ENCODE peak calls at places on chromosomes 3 and 15, in nine cellular contexts. V is H9, U is RWPE1, R is transverse colon, N is dorsolateral prefrontal cortex, S is heart left ventricle, E is prostate gland, P is left lung, F is mammary epithelial cell. O is an unnamed sample.

GRCh38 chr3:194046995-194047681 is 88.8 kb upstream of the HES1 start:
- DNase-seq in V (no peak), U (no peak), R (peak; percentile 66), N (no peak), S (peak; percentile 81), E (peak; percentile 54), P (no peak), F (no peak), O (peak; percentile 80)

GRCh38 chr3:10291139-10291500 is 1.6 kb downstream of the GHRL start:
- DNase-seq in V (no peak), U (no peak), R (no peak), N (no peak), S (no peak), E (no peak), P (no peak), F (no peak), O (no peak)

GRCh38 chr3:127039719-127040118 is 56.8 kb downstream of the PLXNA1 start:
- DNase-seq in V (no peak), U (no peak), R (no peak), N (no peak), S (no peak), E (no peak), P (peak; percentile 65), F (no peak), O (peak; percentile 35)

GRCh38 chr3:20930034-20930433 is 744.0 kb upstream of the SGO1 start:
- DNase-seq in V (peak; percentile 34), U (peak; percentile 0), R (no peak), N (no peak), S (no peak), E (no peak), P (no peak), F (peak; percentile 23), O (no peak)

GRCh38 chr3:146566138-146566537 is 21.7 kb upstream of the PLSCR1 start:
- DNase-seq in V (no peak), U (no peak), R (no peak), N (no peak), S (no peak), E (no peak), P (no peak), F (peak; percentile 54), O (no peak)

GRCh38 chr3:117736851-117737250 is 1027.3 kb downstream of the TUSC7 start:
- DNase-seq in V (no peak), U (peak; percentile 46), R (no peak), N (no peak), S (no peak), E (no peak), P (no peak), F (no peak), O (no peak)

GRCh38 chr3:194606163-194606562 is 27.1 kb downstream of the TMEM44 start:
- DNase-seq in V (no peak), U (no peak), R (no peak), N (no peak), S (no peak), E (no peak), P (no peak), F (no peak), O (no peak)

GRCh38 chr3:48301814-48302194 is 31.7 kb downstream of the SPINK8 start:
- DNase-seq in V (no peak), U (peak; percentile 63), R (peak; percentile 64), N (no peak), S (peak; percentile 23), E (peak; percentile 17), P (no peak), F (peak; percentile 32), O (no peak)

GRCh38 chr3:142844339-142844977 is 44.4 kb downstream of the PCOLCE2 start:
- DNase-seq in V (no peak), U (peak; percentile 62), R (no peak), N (no peak), S (no peak), E (no peak), P (no peak), F (peak; percentile 67), O (no peak)

GRCh38 chr3:23653647-23654525 is 151.9 kb upstream of the UBE2E1 start:
- DNase-seq in V (no peak), U (no peak), R (no peak), N (no peak), S (no peak), E (no peak), P (no peak), F (no peak), O (no peak)

GRCh38 chr15:66803182-66803729 is 101.2 kb downstream of the SMAD6 start:
- DNase-seq in V (peak; percentile 88), U (peak; percentile 96), R (peak; percentile 89), N (no peak), S (peak; percentile 92), E (peak; percentile 69), P (peak; percentile 94), F (peak; percentile 87), O (peak; percentile 90)

GRCh38 chr15:57732526-57733331 is 26.2 kb downstream of the POLR2M start:
- DNase-seq in V (peak; percentile 60), U (peak; percentile 47), R (peak; percentile 62), N (peak; percentile 37), S (peak; percentile 35), E (peak; percentile 31), P (no peak), F (peak; percentile 45), O (peak; percentile 82)

GRCh38 chr3:174355505-174355904 is 503.6 kb upstream of the NAALADL2 start:
- DNase-seq in V (no peak), U (no peak), R (no peak), N (no peak), S (no peak), E (no peak), P (no peak), F (peak; percentile 21), O (no peak)

GRCh38 chr15:69971771-69972170 is 125.9 kb downstream of the TLE3 start:
- DNase-seq in V (no peak), U (no peak), R (no peak), N (no peak), S (no peak), E (no peak), P (no peak), F (no peak), O (no peak)

GRCh38 chr3:151841801-151842200 is 27.9 kb downstream of the AADAC start:
- DNase-seq in V (no peak), U (no peak), R (no peak), N (no peak), S (no peak), E (no peak), P (no peak), F (no peak), O (no peak)

DNA sequence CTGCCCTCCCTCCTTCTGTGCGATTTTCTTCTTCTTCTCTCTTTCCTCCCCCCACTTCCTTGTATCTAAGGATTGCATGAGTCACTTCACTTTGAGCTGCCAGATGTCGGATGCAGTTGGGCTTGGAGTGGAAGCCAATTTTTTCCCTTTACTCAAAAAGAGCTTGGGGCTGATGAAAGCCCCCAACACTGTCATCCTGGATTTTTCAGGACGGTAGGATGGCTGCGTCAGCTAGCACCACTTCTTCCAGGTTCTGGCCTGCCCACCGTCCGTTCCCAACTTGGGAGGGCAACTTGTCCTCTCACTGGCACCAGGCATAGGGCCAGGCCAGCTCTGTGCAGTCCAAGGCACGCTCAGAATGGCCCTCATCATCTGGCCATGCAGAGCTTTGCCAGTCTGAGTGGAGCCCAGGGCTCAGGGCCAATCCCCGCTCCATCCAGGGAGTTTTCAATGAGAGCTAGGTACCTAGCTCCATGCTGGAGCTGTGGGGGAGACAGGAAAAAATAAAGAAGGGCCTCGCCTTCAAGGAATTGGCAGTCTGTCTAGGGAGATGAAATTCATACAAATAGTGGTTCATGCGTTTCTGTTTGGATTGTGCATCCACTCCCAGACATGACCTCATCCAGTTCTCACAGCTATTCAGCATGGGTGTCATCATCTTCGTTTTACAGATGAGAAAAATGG is 47.7 kb upstream of the INSYN1 start:
- DNase-seq in V (no peak), U (peak; percentile 80), R (no peak), N (peak; percentile 31), S (peak; percentile 91), E (peak; percentile 30), P (no peak), F (peak; percentile 43), O (no peak)
- H3K27ac ChIP-seq in V (no peak overlapping the region), U (peak overlapping the region; percentile 95), R (peak overlapping the region; percentile 14), N (peak overlapping the region; percentile 36), S (peak overlapping the region; percentile 85), E (peak overlapping the region; percentile 57), P (peak overlapping the region; percentile 77), F (no peak overlapping the region), O (no peak overlapping the region)

DNA sequence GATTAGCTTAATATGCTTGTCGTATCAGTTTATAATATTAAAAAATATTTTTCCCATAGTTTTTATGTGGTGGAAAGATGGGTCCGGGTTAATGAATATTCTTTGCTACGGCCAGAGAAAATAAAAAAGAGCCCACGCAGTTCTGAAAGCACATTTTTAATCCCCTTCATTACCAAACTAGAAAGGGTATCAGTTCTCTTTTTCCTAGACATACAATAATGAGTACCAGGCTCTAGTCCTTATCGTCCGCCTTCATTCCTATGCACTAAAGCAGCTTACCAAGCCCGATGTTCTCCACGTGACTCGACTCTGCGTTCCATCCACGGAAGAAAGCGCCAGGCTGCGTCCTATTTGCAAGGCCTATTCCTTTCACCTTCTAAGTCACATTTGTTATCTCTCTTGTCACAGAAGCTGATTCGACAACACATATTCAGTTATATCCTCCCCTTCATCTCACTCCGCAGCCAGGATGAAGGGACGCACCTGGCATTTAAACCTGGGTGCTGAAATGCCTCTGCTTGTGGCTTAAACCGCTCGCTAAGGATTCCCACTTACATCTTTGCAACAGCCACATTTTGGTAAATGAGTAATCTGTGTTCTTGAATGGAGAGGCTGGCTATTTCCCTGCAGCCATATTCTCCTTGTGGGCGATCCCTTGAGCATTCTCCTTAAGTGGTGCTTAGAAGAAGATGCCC is 257.0 kb downstream of the CD47 start:
- DNase-seq in V (no peak), U (no peak), R (no peak), N (no peak), S (no peak), E (no peak), P (no peak), F (no peak), O (no peak)
- TF ChIP-seq CTCF in V (no peak), U (no peak), R (no peak), N (no peak), S (no peak), E (no peak), P (no peak), F (no peak), O (no peak)

DNA sequence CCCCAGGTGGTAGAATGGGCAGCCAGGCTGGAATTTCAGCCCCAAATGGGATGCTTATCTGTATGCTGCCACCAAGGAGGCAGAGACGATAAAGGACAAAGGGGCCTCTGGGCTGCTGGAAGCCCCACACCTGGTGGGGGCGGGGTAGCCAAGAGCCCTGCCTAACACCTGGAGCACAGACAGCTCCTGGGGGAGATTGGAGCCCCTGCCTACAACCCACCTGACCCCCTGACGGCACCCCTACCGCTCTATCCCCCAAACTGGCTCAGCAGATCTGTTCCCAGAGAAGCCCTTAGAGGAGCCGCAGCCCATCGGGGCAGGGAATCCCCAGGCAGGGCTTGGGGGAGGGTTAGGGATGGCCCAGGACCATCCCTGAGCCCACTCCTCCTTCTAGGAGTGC is 15.8 kb upstream of the SEMA3F start:
- DNase-seq in V (no peak), U (no peak), R (no peak), N (no peak), S (no peak), E (no peak), P (no peak), F (no peak), O (no peak)
- H3K27ac ChIP-seq in V (no peak overlapping the region), U (peak overlapping the region; percentile 85), R (no peak overlapping the region), N (no peak overlapping the region), S (no peak overlapping the region), E (no peak overlapping the region), P (no peak overlapping the region), F (no peak overlapping the region), O (no peak overlapping the region)

DNA sequence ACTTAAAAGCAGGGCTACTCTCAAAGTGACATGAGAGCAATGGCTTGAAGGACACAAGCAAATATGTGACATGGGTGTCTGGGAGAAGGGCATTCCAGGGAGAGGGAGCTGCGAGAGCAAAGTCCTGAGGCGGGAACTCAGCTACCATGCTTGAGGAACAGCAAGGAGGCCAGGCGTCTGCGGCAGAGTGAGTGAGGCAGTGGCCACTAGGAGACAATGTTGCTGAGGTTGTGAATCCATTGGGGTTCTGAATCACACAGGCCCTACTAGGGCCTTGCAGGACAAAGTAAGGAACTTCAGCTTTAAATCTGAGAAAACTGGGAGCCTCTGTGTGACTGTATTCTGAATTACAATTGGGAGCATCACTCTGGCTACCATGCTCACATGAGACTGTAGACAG is 94.1 kb upstream of the PRICKLE2 start:
- DNase-seq in V (peak; percentile 84), U (no peak), R (no peak), N (no peak), S (no peak), E (no peak), P (no peak), F (no peak), O (no peak)
- TF ChIP-seq CTCF in V (peak; percentile 65), U (no peak), R (no peak), N (no peak), S (no peak), E (no peak), P (no peak), F (peak; percentile 1), O (no peak)